ENCODE peak calls at places on chromosomes 7 and 10, in nine cellular contexts. T is stomach, C is tibial nerve, Q is Peyer's patch, Z is heart left ventricle, M is esophagus squamous epithelium, U is upper lobe of left lung, P is prostate gland, J is K562. G is an unnamed sample. For H3K27me3, the result is how much of the 10 kb centered on the place peaks cover.

GRCh38 chr10:78970261-78970660 is 98.5 kb upstream of the ZMIZ1 start:
- DNase-seq in T (no peak), C (no peak), Q (no peak), Z (no peak), M (no peak), U (no peak), P (no peak), J (no peak), G (no peak)

GRCh38 chr7:51223505-51223904 is 93.1 kb downstream of the COBL start:
- DNase-seq in T (no peak), C (no peak), Q (no peak), Z (no peak), M (no peak), U (no peak), P (no peak), J (no peak), G (no peak)

GRCh38 chr7:97971120-97971989 is 18.6 kb downstream of the OCM2 start:
- DNase-seq in T (no peak), C (no peak), Q (peak), Z (no peak), M (no peak), U (no peak), P (no peak), J (peak), G (no peak)

GRCh38 chr10:87706731-87707130 is 47.1 kb downstream of the PAPSS2 start:
- DNase-seq in T (no peak), C (no peak), Q (no peak), Z (no peak), M (no peak), U (no peak), P (no peak), J (no peak), G (peak)

GRCh38 chr7:83559887-83560286 is 89.1 kb downstream of the SEMA3E start:
- DNase-seq in T (no peak), C (no peak), Q (no peak), Z (no peak), M (no peak), U (no peak), P (no peak), J (no peak), G (no peak)

GRCh38 chr7:128311-129080 is 63.9 kb upstream of the FAM20C start:
- DNase-seq in T (no peak), C (no peak), Q (no peak), Z (no peak), M (no peak), U (peak), P (no peak), J (no peak), G (no peak)

GRCh38 chr7:34133983-34134782 is 228.8 kb downstream of the BMPER start:
- DNase-seq in T (peak), C (peak), Q (no peak), Z (peak), M (no peak), U (no peak), P (peak), J (peak), G (peak)

GRCh38 chr10:101405006-101405405 is 51.0 kb downstream of the BTRC start:
- DNase-seq in T (no peak), C (no peak), Q (no peak), Z (no peak), M (no peak), U (no peak), P (no peak), J (no peak), G (no peak)

GRCh38 chr7:157620616-157621015 is 283.8 kb downstream of the DNAJB6 start:
- DNase-seq in T (no peak), C (no peak), Q (no peak), Z (no peak), M (no peak), U (no peak), P (no peak), J (no peak), G (no peak)

GRCh38 chr10:124680675-124681074 is 63.5 kb downstream of the FAM53B start:
- DNase-seq in T (no peak), C (peak), Q (peak), Z (peak), M (peak), U (no peak), P (no peak), J (no peak), G (no peak)

GRCh38 chr10:43653746-43654145 is 5.1 kb upstream of the ZNF32 start:
- DNase-seq in T (no peak), C (no peak), Q (no peak), Z (no peak), M (no peak), U (no peak), P (no peak), J (no peak), G (no peak)

GRCh38 chr7:69109131-69109740 is 489.0 kb upstream of the AUTS2 start:
- DNase-seq in T (no peak), C (no peak), Q (no peak), Z (no peak), M (no peak), U (no peak), P (no peak), J (no peak), G (no peak)

GRCh38 chr10:96441126-96441905 is 72.4 kb downstream of the TLL2 start:
- DNase-seq in T (no peak), C (no peak), Q (no peak), Z (no peak), M (no peak), U (no peak), P (no peak), J (no peak), G (no peak)

GRCh38 chr10:109838592-109839244 is 84.6 kb downstream of the XPNPEP1 start:
- DNase-seq in T (no peak), C (no peak), Q (no peak), Z (no peak), M (no peak), U (no peak), P (no peak), J (no peak), G (no peak)

GRCh38 chr7:143172354-143172753 is 10.9 kb upstream of the TAS2R39 start:
- DNase-seq in T (peak), C (no peak), Q (no peak), Z (no peak), M (no peak), U (peak), P (peak), J (no peak), G (peak)

GRCh38 chr10:73897693-73898092 is 13.2 kb upstream of the PLAU start:
- DNase-seq in T (no peak), C (no peak), Q (no peak), Z (no peak), M (no peak), U (no peak), P (no peak), J (no peak), G (no peak)

GRCh38 chr10:58773351-58773750 is 260.7 kb downstream of the BICC1 start:
- DNase-seq in T (no peak), C (no peak), Q (no peak), Z (no peak), M (no peak), U (peak), P (no peak), J (no peak), G (no peak)

GRCh38 chr10:3452234-3452633 is 279.7 kb upstream of the PITRM1 start:
- DNase-seq in T (no peak), C (no peak), Q (no peak), Z (no peak), M (no peak), U (no peak), P (no peak), J (no peak), G (no peak)

GRCh38 chr7:27200761-27201230 is 905 bp upstream of the HOXA13 start:
- DNase-seq in T (no peak), C (no peak), Q (no peak), Z (no peak), M (no peak), U (no peak), P (no peak), J (no peak), G (no peak)

GRCh38 chr7:27198871-27199801 is 755 bp downstream of the HOXA13 start:
- DNase-seq in T (no peak), C (no peak), Q (peak), Z (no peak), M (no peak), U (peak), P (peak), J (no peak), G (no peak)

GRCh38 chr7:27198138-27198841 is 1.6 kb downstream of the HOXA13 start:
- DNase-seq in T (no peak), C (no peak), Q (peak), Z (no peak), M (no peak), U (peak), P (peak), J (no peak), G (no peak)

GRCh38 chr7:27201231-27202017 is 1.5 kb upstream of the HOXA13 start:
- DNase-seq in T (no peak), C (no peak), Q (peak), Z (no peak), M (no peak), U (no peak), P (no peak), J (no peak), G (no peak)

DNA sequence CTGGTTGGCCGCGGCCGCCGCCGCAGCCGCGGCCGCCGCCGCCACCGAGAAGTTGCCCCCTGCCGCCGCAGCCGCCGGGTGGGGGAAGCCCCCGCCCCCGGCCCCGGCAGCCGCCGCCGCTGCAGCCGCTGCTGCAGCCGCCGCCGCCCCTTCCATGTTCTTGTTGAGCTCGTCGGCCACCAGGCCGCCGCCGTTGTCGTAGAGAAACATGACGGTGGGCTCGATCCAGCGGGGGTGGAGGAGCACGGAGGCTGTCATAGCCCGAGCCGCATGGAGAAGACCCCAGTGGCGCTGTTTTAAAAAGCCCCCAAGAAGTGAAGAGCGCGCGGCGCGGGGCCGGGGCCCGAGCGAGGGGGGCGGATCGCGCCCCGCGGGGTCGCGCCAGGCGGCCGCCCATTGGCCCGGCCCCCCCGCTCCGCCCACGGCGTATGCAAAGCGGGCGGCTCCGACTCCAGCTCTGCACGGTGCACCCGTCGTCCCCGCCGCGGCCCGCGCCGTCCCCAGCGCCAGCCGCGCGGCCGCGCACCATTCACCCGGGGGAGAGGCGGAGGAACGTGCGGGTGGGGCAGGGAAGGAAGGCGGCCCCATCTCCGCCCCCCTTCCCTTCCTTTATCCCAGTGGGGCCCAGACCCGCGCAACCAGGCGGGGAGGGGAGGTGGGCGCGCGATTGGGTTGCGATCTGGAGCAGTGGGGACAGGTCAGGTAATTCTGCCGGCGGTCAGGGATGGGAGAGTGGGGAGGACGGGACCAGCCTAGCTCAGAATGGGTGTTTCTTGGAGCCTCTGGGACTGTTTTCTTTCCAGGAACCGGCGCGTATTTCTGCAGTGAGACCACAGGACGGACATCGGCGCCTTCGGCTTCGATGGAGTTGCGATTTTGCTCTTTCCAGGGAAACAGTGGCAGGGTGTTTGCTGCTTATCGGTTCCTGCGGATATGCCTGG is at the start of gene HOXA13:
- DNase-seq in T (no peak), C (no peak), Q (peak), Z (no peak), M (no peak), U (peak), P (peak), J (peak), G (no peak)
- H3K27me3 ChIP-seq in T (under half), C (under half), Q (under half), Z (half or more), M (half or more), U (under half), P (under half), J (under half), G (half or more)

DNA sequence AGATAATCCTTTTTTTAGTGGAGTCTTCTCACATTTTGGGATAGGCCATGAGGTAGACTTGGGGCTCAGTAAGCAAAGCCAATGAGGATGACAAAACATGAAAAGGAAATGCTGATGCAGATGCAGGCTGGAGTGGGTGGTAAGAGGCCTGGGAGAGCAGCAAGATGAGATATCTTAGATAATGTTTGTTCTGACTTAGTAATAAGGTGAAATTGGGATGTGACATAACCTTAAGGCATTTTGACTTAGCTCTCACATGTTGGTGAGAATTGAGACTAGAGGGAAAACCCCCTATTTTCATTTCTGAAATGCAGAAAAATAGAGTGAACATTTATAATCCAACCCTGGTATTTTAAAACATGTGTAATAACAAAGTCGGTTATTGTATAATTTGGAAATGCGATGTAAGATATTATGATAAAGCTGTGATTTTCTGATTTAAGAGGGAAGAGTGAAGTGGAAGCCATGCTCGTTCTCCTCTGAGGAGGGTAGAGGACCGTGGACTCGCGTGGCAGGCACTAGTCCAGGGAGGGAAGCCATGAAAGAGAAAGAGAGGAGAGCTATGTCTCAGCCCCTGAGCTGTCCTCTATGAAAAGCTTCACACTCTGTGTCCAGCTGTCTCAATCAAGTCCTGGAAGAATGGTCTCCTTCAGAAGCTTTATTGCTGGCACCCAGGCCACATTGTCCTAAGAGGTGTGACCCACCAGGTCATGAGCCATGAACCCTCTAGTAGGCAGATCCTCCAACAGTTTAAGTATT is 57.3 kb downstream of the ST7 start:
- DNase-seq in T (no peak), C (no peak), Q (no peak), Z (no peak), M (no peak), U (no peak), P (no peak), J (no peak), G (no peak)
- TF ChIP-seq POLR2A in T (no peak), C (no peak), Q (no peak), Z (no peak), M (no peak), U (no peak), P (no peak), J (no peak), G (no peak)

GRCh38 chr7:32428546-32428945 is 61.6 kb downstream of the LSM5 start:
- DNase-seq in T (no peak), C (no peak), Q (no peak), Z (no peak), M (no peak), U (peak), P (no peak), J (no peak), G (no peak)
- H3K27me3 ChIP-seq in T (under half), C (under half), Q (under half), Z (under half), M (half or more), U (under half), P (under half), J (under half), G (under half)

GRCh38 chr7:121083138-121083789 is 94.8 kb downstream of the CPED1 start:
- DNase-seq in T (no peak), C (no peak), Q (no peak), Z (no peak), M (no peak), U (no peak), P (no peak), J (peak), G (no peak)

GRCh38 chr7:121084256-121084655 is 95.7 kb downstream of the CPED1 start:
- DNase-seq in T (no peak), C (no peak), Q (no peak), Z (no peak), M (no peak), U (no peak), P (no peak), J (no peak), G (no peak)

GRCh38 chr7:121085922-121086321 is 97.4 kb downstream of the CPED1 start:
- DNase-seq in T (no peak), C (no peak), Q (no peak), Z (no peak), M (no peak), U (no peak), P (no peak), J (no peak), G (no peak)

GRCh38 chr7:121083790-121084251 is 95.3 kb downstream of the CPED1 start:
- DNase-seq in T (no peak), C (no peak), Q (no peak), Z (no peak), M (no peak), U (no peak), P (no peak), J (no peak), G (no peak)

DNA sequence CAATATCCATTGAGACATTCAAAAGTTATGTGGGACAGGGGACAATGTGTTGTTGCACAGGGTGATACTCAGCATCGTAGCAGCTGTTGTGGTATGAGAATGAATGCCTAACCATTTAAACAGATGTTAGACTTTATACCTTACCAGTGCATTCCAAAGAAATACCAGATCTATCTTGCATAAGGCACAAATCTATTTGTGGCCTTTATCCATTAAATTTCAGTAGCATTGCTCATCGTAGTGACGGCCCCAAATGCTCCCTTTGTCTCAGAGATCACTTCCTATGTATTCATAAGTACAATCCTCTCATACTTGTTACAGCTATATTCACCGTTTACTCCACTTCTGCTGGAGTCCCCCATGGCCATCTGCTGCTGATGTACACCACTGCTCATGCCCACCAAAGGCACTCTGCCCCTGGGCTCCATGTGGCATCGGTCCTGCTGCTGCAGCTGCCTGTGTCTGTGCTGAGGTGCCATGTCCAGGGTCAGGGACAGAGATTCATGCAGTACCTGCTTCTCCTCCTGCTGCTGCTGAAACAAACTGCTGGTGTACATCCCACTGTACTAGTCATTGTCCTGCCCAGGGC is 96.3 kb downstream of the CPED1 start:
- DNase-seq in T (no peak), C (no peak), Q (no peak), Z (peak), M (no peak), U (peak), P (no peak), J (no peak), G (no peak)
- TF ChIP-seq POLR2A in T (no peak), C (no peak), Q (no peak), Z (no peak), M (no peak), U (no peak), P (no peak), J (peak), G (no peak)

G was measured in thyroid gland.